ENCODE peak calls at places on chromosomes 2 and 18, in four cellular contexts. W is A549, X is GM23338, Z is IMR-90. T is an unnamed sample.

GRCh38 chr2:86293612-86294011 is 43.8 kb downstream of the REEP1 start:
- DNase-seq in Z (no peak), X (no peak), W (no peak), T (no peak)

GRCh38 chr18:76468345-76469275 is 26.4 kb downstream of the ZNF516 start:
- DNase-seq in W (no peak), Z (no peak), X (no peak), T (no peak)

GRCh38 chr2:86396304-86396785 is 44.8 kb upstream of the KDM3A start:
- DNase-seq in Z (peak; percentile 20), W (peak; percentile 72), X (peak; percentile 59), T (no peak)

GRCh38 chr2:229714736-229715541 is 584 bp upstream of the DNER start:
- DNase-seq in X (peak; percentile 92), W (peak; percentile 56), Z (peak; percentile 55), T (peak; percentile 98)

GRCh38 chr18:75183973-75184372 is 25.0 kb downstream of the PTGR3 start:
- DNase-seq in X (no peak), W (no peak), Z (no peak), T (no peak)

GRCh38 chr18:36288689-36289088 is 8.8 kb upstream of the FHOD3 start:
- DNase-seq in X (no peak), Z (no peak), W (no peak), T (no peak)

GRCh38 chr18:59455728-59456276 is 96.7 kb upstream of the LMAN1 start:
- DNase-seq in X (no peak), Z (no peak), W (no peak), T (no peak)

GRCh38 chr18:74311000-74311399 is 4.6 kb upstream of the C18orf63 start:
- DNase-seq in Z (no peak), X (no peak), W (no peak), T (no peak)

GRCh38 chr2:57313678-57314077 is 732.9 kb upstream of the VRK2 start:
- DNase-seq in X (no peak), W (no peak), Z (no peak), T (no peak)

GRCh38 chr2:74944987-74945782 is 13.3 kb upstream of the POLE4 start:
- DNase-seq in X (no peak), Z (peak; percentile 52), W (no peak), T (no peak)

GRCh38 chr2:120346667-120347358 is 877 bp downstream of the INHBB start:
- DNase-seq in W (peak; percentile 38), Z (peak; percentile 65), X (peak; percentile 55), T (peak; percentile 96)

GRCh38 chr18:3012306-3012919 is 531 bp downstream of the LPIN2 start:
- DNase-seq in W (peak; percentile 7), X (peak; percentile 67), Z (peak; percentile 20), T (peak; percentile 87)

GRCh38 chr18:42141439-42141838 is 186.4 kb downstream of the PIK3C3 start:
- DNase-seq in W (peak; percentile 9), X (peak; percentile 40), Z (peak; percentile 2), T (no peak)

GRCh38 chr2:240930096-240930630 is 24.0 kb downstream of the CROCC2 start:
- DNase-seq in X (no peak), Z (no peak), W (no peak), T (peak; percentile 77)

GRCh38 chr2:173986805-173987204 is 21.6 kb upstream of the SP3 start:
- DNase-seq in Z (peak; percentile 43), X (no peak), W (peak; percentile 27), T (no peak)

GRCh38 chr2:3630631-3631030 is 27.4 kb upstream of the ALLC start:
- DNase-seq in W (no peak), Z (no peak), X (no peak), T (peak; percentile 25)

GRCh38 chr2:121505005-121505404 is 25.7 kb upstream of the RNU4ATAC start:
- DNase-seq in X (no peak), Z (peak; percentile 87), W (peak; percentile 46), T (peak; percentile 55)

GRCh38 chr2:215277942-215278341 is 33.9 kb upstream of the ATIC start:
- DNase-seq in W (peak; percentile 57), Z (no peak), X (no peak), T (no peak)

GRCh38 chr2:45382744-45383143 is 228.3 kb downstream of the SRBD1 start:
- DNase-seq in W (no peak), Z (peak; percentile 65), X (no peak), T (no peak)

GRCh38 chr2:29080886-29081743 is 6.8 kb upstream of the PCARE start:
- DNase-seq in Z (no peak), X (no peak), W (no peak), T (peak; percentile 31)

GRCh38 chr18:8329186-8329771 is 280.0 kb upstream of the RAB12 start:
- DNase-seq in W (peak; percentile 50), X (no peak), Z (peak; percentile 86), T (peak; percentile 90)

GRCh38 chr2:46601328-46601963 is 122.1 kb downstream of the TMEM247 start:
- DNase-seq in X (no peak), W (no peak), Z (peak; percentile 10), T (no peak)

GRCh38 chr18:34128436-34128835 is 96.3 kb downstream of the NOL4 start:
- DNase-seq in W (no peak), X (no peak), Z (peak; percentile 0), T (no peak)

GRCh38 chr2:136116813-136117390 is 1.0 kb downstream of the CXCR4 start:
- DNase-seq in X (peak; percentile 41), Z (no peak), W (peak; percentile 9), T (peak; percentile 67)

GRCh38 chr2:145765889-145766288 is 1246.0 kb upstream of the ZEB2 start:
- DNase-seq in Z (no peak), W (no peak), X (no peak), T (no peak)

GRCh38 chr2:169363570-169364150 is 1.3 kb upstream of the LRP2 start:
- DNase-seq in Z (no peak), X (peak; percentile 53), W (peak; percentile 19), T (peak; percentile 87)

GRCh38 chr2:169360984-169361705 is 1.2 kb downstream of the LRP2 start:
- DNase-seq in W (no peak), X (peak; percentile 67), Z (no peak), T (peak; percentile 72)

GRCh38 chr2:169361706-169362345 is 508 bp downstream of the LRP2 start:
- DNase-seq in Z (no peak), W (peak; percentile 1), X (peak; percentile 50), T (peak; percentile 89)

GRCh38 chr2:169363027-169363569 is 764 bp upstream of the LRP2 start:
- DNase-seq in Z (no peak), W (peak; percentile 1), X (peak; percentile 38), T (peak; percentile 80)

GRCh38 chr2:169362346-169363026 is at the start of gene LRP2:
- DNase-seq in X (peak; percentile 55), Z (no peak), W (peak; percentile 4), T (peak; percentile 71)
- H3K4me2 ChIP-seq in X (peak within 1 kb of the TSS; percentile 99), Z (peak within 1 kb of the TSS; percentile 98), W (peak within 1 kb of the TSS; percentile 98), T (peak within 1 kb of the TSS; percentile 86)

DNA sequence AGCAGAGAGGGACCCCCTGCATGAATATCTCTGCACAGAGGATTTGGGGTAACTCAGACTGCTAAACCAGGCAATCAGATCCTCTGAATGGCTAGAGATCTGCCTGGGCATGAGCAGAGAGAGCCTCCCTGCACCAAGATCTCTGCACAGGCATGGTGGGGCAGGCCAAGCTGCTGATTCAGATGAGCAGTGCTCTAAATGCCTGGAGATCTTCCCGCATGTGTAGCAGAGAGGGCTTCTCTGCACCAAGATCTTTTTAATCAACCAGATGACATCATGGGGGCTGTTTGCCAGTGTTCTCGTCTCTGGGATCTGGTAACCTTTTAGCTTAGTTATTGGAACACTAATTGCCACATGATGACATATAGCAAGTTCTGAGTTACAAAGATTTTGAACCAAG is 301.3 kb upstream of the GALNT5 start:
- DNase-seq in X (no peak), Z (peak; percentile 1), W (no peak), T (no peak)
- TF ChIP-seq CTCF in X (no peak), Z (no peak), W (no peak), T (no peak)

GRCh38 chr2:236733156-236733555 is 163.5 kb downstream of the ACKR3 start:
- DNase-seq in X (no peak), W (no peak), Z (no peak), T (no peak)
- H3K4me1 ChIP-seq in X (no peaks in the 10 kb centered on the region), W (peaks cover 15% of the 10 kb centered on the region), Z (peaks cover 3% of the 10 kb centered on the region), T (peaks cover 10% of the 10 kb centered on the region)

DNA sequence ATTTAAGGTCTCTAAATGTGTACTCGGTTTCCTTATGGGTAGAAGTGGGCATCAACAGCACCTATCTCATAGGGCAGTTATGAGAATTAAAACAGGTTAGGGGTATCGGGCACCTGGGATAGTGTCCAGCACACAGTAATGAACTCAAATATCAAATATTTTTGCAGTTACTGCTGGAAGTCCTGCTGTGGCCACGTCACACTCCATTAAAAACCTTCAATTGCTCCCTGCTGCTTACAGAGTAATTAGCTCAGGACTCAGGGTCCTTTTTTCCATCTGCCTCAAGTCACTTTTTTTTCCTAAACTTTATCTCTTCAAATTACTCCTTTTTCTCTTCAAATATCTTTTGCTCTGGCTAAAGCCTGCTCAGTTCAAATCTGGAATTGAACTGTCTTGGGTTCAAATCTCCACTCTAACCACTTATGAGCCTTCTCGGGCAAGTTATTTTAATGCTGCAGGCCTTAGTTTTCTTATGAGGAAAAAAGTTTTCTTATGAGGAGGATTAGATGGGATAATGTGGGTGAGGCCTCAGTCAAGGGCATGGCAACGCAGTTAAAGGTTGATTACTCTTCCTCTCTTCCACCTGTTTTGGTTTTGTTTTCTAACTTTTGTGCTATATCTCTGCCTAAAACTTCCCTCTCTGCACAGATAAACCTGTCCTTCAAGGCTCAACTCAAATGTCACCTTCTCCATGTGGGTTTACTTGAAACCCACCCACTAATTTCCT is 36.6 kb downstream of the SPRED2 start:
- DNase-seq in X (no peak), W (no peak), Z (no peak), T (no peak)
- H3K4me2 ChIP-seq in X (no peak overlapping the region), W (peak overlapping the region; percentile 78), Z (no peak overlapping the region), T (peak overlapping the region; percentile 57)

DNA sequence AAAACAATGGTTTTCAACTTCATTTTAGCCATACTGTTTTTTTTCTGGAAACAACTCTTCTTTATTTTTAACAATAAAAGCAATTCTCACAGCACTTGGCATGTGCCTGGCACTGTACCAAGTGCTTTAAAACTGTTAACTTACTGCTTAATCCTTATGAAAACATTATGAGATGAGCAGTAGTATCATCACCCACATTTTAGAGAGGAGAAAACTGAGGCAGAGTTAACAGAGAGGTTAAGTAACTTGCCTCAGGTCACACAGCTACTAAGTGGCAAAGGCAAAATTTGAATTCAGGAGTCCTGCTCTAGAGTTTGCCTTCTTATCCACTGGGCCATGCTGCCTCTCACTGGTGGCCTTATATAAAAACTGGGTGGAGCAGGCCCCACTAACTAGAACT is 23.2 kb downstream of the CTIF start:
- DNase-seq in W (no peak), Z (no peak), X (no peak), T (no peak)
- TF ChIP-seq CTCF in W (no peak), Z (no peak), X (no peak), T (no peak)

GRCh38 chr2:201451330-201452057 is at the start of the genes STRADB and TRAK2:
- DNase-seq in Z (peak; percentile 92), X (peak; percentile 97), W (peak; percentile 96), T (peak; percentile 99)
- H3K4me1 ChIP-seq in Z (peaks cover 2% of the 10 kb centered on the region), X (peaks cover 5% of the 10 kb centered on the region), W (peaks cover 17% of the 10 kb centered on the region), T (peaks cover 8% of the 10 kb centered on the region)

GRCh38 chr2:88621432-88621831 is 5.8 kb downstream of the EIF2AK3 start:
- DNase-seq in X (no peak), Z (no peak), W (no peak), T (no peak)
- H3K4me2 ChIP-seq in X (no peak overlapping the region), Z (no peak overlapping the region), W (no peak overlapping the region), T (no peak overlapping the region)

T was measured in osteoblast.